ENCODE peak calls at places on chromosome 1, in eight cellular contexts. V, J, X, G, L, Y, F and H are unnamed samples.

GRCh38 chr1:51863384-51863783 is 15.1 kb downstream of the NRDC start:
- DNase-seq in V (no peak), J (peak; percentile 24), X (no peak), G (no peak), L (no peak), Y (no peak), F (no peak), H (no peak)

GRCh38 chr1:232271991-232272589 is 357.8 kb downstream of the SIPA1L2 start:
- DNase-seq in V (no peak), J (no peak), X (no peak), G (no peak), L (peak; percentile 20), Y (no peak), F (no peak), H (peak; percentile 6)

GRCh38 chr1:143691400-143691891 is 280.3 kb downstream of the FAM72C start:
- DNase-seq in V (no peak), J (no peak), X (no peak), G (no peak), L (no peak), Y (no peak), F (no peak), H (peak; percentile 3)

GRCh38 chr1:227532019-227532619 is 31.2 kb upstream of the ZNF678 start:
- DNase-seq in V (no peak), J (no peak), X (no peak), G (no peak), L (no peak), Y (no peak), F (no peak), H (no peak)

GRCh38 chr1:159935305-159935704 is 10.0 kb upstream of the TAGLN2 start:
- DNase-seq in V (no peak), J (no peak), X (no peak), G (no peak), L (no peak), Y (no peak), F (no peak), H (no peak)

GRCh38 chr1:225737179-225737578 is 40.4 kb upstream of the SRP9 start:
- DNase-seq in V (no peak), J (no peak), X (peak; percentile 37), G (no peak), L (peak; percentile 12), Y (no peak), F (no peak), H (no peak)

GRCh38 chr1:3629561-3630160 is 4.8 kb downstream of the TPRG1L start:
- DNase-seq in V (no peak), J (no peak), X (no peak), G (no peak), L (no peak), Y (no peak), F (no peak), H (no peak)

GRCh38 chr1:209428241-209428921 is 155.1 kb upstream of the CAMK1G start:
- DNase-seq in V (no peak), J (no peak), X (no peak), G (no peak), L (no peak), Y (no peak), F (no peak), H (no peak)

GRCh38 chr1:182700351-182700709 is 15.9 kb upstream of the RGS8 start:
- DNase-seq in V (no peak), J (no peak), X (no peak), G (no peak), L (no peak), Y (no peak), F (no peak), H (no peak)

GRCh38 chr1:225412803-225413338 is 15.0 kb downstream of the LBR start:
- DNase-seq in V (no peak), J (no peak), X (no peak), G (no peak), L (no peak), Y (no peak), F (no peak), H (no peak)

GRCh38 chr1:246398126-246398813 is 108.8 kb downstream of the SMYD3 start:
- DNase-seq in V (no peak), J (no peak), X (no peak), G (no peak), L (no peak), Y (no peak), F (no peak), H (no peak)